ENCODE peak calls at places on chromosomes 5 and 9, in five cellular contexts. One of them, this sample, is unnamed.

GRCh38 chr9:14547245-14548060 is 145.8 kb downstream of the ZDHHC21 start:
- DNase-seq in A549: no peak
- DNase-seq in K562: no peak
- DNase-seq in HepG2: no peak
- DNase-seq in GM12878: no peak
- DNase-seq in this sample: peak; percentile 87

GRCh38 chr5:128252794-128253193 is 169.2 kb downstream of the SLC12A2 start:
- DNase-seq in HepG2: no peak
- DNase-seq in K562: no peak
- DNase-seq in GM12878: no peak
- DNase-seq in A549: no peak
- DNase-seq in this sample: no peak

GRCh38 chr9:131490514-131490913 is 12.2 kb upstream of the POMT1 start:
- DNase-seq in HepG2: no peak
- DNase-seq in A549: no peak
- DNase-seq in GM12878: no peak
- DNase-seq in K562: no peak
- DNase-seq in this sample: no peak

GRCh38 chr5:94849821-94850736 is 231.6 kb downstream of the SLF1 start:
- DNase-seq in K562: peak; percentile 15
- DNase-seq in A549: peak; percentile 8
- DNase-seq in HepG2: peak; percentile 34
- DNase-seq in GM12878: peak; percentile 16
- DNase-seq in this sample: no peak

GRCh38 chr5:45508155-45508554 is 188.0 kb downstream of the HCN1 start:
- DNase-seq in K562: no peak
- DNase-seq in HepG2: no peak
- DNase-seq in GM12878: no peak
- DNase-seq in A549: no peak
- DNase-seq in this sample: no peak

GRCh38 chr5:10118150-10118549 is 131.5 kb downstream of the ATPSCKMT start:
- DNase-seq in K562: no peak
- DNase-seq in GM12878: no peak
- DNase-seq in HepG2: no peak
- DNase-seq in A549: no peak
- DNase-seq in this sample: no peak

GRCh38 chr9:82940386-82940785 is 122.6 kb downstream of the RASEF start:
- DNase-seq in GM12878: no peak
- DNase-seq in HepG2: no peak
- DNase-seq in K562: no peak
- DNase-seq in A549: no peak
- DNase-seq in this sample: no peak

GRCh38 chr5:107900721-107901120 is 230.0 kb upstream of the EFNA5 start:
- DNase-seq in GM12878: no peak
- DNase-seq in HepG2: no peak
- DNase-seq in A549: no peak
- DNase-seq in K562: no peak
- DNase-seq in this sample: no peak

GRCh38 chr5:69531010-69531785 is 28.8 kb upstream of the GTF2H2C start:
- DNase-seq in A549: no peak
- DNase-seq in GM12878: no peak
- DNase-seq in K562: no peak
- DNase-seq in HepG2: no peak
- DNase-seq in this sample: no peak

GRCh38 chr5:35162848-35163770 is 67.2 kb downstream of the PRLR start:
- DNase-seq in A549: no peak
- DNase-seq in GM12878: no peak
- DNase-seq in K562: no peak
- DNase-seq in HepG2: no peak
- DNase-seq in this sample: no peak

GRCh38 chr9:18061856-18062255 is 412.1 kb upstream of the ADAMTSL1 start:
- DNase-seq in A549: no peak
- DNase-seq in K562: no peak
- DNase-seq in GM12878: no peak
- DNase-seq in HepG2: no peak
- DNase-seq in this sample: no peak

GRCh38 chr5:128462330-128462729 is 75.7 kb downstream of the FBN2 start:
- DNase-seq in A549: no peak
- DNase-seq in K562: no peak
- DNase-seq in GM12878: no peak
- DNase-seq in HepG2: no peak
- DNase-seq in this sample: no peak

GRCh38 chr9:2722715-2723114 is 5.4 kb downstream of the KCNV2 start:
- DNase-seq in A549: no peak
- DNase-seq in K562: peak; percentile 19
- DNase-seq in GM12878: no peak
- DNase-seq in HepG2: peak; percentile 7
- DNase-seq in this sample: no peak

GRCh38 chr9:112754578-112754977 is 4.0 kb downstream of the SNX30 start:
- DNase-seq in GM12878: no peak
- DNase-seq in HepG2: no peak
- DNase-seq in A549: no peak
- DNase-seq in K562: no peak
- DNase-seq in this sample: no peak

GRCh38 chr9:113467183-113467582 is 3.7 kb downstream of the RGS3 start:
- DNase-seq in HepG2: no peak
- DNase-seq in A549: no peak
- DNase-seq in K562: no peak
- DNase-seq in GM12878: no peak
- DNase-seq in this sample: no peak

DNA sequence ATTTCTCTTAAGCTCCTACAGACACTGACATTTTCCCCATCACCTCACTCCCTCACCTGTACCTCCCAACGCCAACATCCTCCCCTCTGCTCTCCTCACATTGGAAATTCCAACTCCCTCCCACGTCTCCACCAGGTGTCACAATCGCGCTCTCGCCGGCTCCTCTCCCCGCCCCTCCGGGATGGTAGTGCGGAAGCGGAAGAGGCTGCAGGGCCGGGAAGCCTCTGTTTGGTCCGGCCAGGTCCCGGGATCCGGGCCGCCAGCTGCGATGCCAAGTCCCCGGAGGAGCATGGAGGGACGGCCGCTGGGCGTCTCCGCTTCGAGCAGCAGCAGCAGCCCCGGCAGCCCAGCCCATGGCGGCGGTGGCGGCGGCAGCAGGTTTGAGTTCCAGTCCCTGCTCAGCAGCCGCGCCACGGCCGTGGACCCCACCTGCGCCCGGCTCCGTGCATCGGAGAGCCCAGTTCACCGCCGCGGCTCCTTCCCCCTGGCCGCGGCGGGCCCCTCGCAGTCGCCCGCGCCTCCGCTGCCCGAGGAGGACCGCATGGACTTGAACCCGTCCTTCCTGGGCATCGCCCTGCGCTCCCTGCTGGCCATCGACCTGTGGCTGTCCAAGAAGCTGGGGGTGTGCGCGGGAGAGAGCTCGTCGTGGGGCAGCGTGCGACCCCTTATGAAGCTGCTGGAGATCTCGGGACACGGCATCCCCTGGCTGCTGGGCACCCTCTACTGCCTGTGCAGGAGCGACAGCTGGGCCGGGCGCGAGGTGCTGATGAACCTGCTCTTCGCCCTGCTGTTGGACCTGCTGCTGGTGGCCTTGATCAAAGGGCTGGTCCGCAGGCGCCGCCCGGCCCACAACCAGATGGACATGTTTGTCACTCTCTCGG is at the start of gene PLPP6:
- DNase-seq in HepG2: peak; percentile 86
- DNase-seq in GM12878: peak; percentile 52
- DNase-seq in K562: peak; percentile 76
- DNase-seq in A549: peak; percentile 89
- DNase-seq in this sample: peak; percentile 95
- TF ChIP-seq ESRRA in HepG2: peak; percentile 67
- TF ChIP-seq ESRRA in GM12878: no peak
- TF ChIP-seq ESRRA in K562: no peak
- TF ChIP-seq ESRRA in A549: no peak
- TF ChIP-seq ESRRA in this sample: peak; percentile 62

GRCh38 chr9:73215249-73215648 is 63.6 kb downstream of the ANXA1 start:
- DNase-seq in K562: no peak
- DNase-seq in HepG2: no peak
- DNase-seq in A549: no peak
- DNase-seq in GM12878: no peak
- DNase-seq in this sample: peak; percentile 47
- TF ChIP-seq ESRRA in K562: no peak
- TF ChIP-seq ESRRA in HepG2: no peak
- TF ChIP-seq ESRRA in A549: no peak
- TF ChIP-seq ESRRA in GM12878: no peak
- TF ChIP-seq ESRRA in this sample: no peak

GRCh38 chr9:5095795-5096194 is 89.6 kb downstream of the INSL6 start:
- DNase-seq in GM12878: no peak
- DNase-seq in K562: no peak
- DNase-seq in HepG2: no peak
- DNase-seq in A549: no peak
- DNase-seq in this sample: no peak

GRCh38 chr9:5099466-5099865 is 86.0 kb downstream of the INSL6 start:
- DNase-seq in A549: no peak
- DNase-seq in HepG2: no peak
- DNase-seq in K562: no peak
- DNase-seq in GM12878: no peak
- DNase-seq in this sample: no peak
- TF ChIP-seq ESRRA in A549: no peak
- TF ChIP-seq ESRRA in HepG2: no peak
- TF ChIP-seq ESRRA in K562: no peak
- TF ChIP-seq ESRRA in GM12878: no peak
- TF ChIP-seq ESRRA in this sample: no peak

DNA sequence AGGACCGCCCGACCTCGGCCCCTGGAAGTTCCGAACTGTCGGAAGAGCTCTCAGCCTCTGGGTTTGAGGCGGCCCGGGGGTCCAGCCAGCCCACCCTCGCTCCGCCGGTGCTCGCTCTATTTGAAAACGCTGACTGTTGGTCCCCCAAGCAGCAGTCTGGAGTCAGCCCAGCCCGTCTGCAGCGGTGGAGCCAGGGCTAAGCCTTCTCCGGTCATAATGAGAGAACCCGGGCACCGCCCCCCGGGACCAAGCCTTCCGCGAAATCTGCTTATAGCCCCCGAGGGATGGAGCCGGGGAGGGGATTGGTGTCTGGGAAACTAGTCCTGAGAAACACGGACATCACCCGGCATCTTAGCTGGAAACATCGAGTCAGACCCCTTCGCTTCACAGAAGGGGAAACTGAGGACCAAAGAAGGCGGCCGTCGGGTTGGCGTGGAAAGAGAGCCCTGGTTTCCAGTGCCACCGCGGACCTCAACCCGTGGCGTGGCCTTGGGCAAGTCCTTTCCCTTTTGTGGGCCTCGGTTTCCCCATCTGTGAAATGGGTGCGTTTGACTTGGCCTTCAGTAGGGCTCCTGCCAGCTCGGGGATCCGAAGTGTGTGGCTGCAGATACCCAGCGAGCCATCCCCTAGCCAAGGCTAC is 999 bp downstream of the ADAM19 start:
- DNase-seq in A549: no peak
- DNase-seq in HepG2: no peak
- DNase-seq in GM12878: no peak
- DNase-seq in K562: no peak
- DNase-seq in this sample: peak; percentile 25
- TF ChIP-seq ESRRA in A549: no peak
- TF ChIP-seq ESRRA in HepG2: no peak
- TF ChIP-seq ESRRA in GM12878: no peak
- TF ChIP-seq ESRRA in K562: no peak
- TF ChIP-seq ESRRA in this sample: no peak

GRCh38 chr5:163357636-163358035 is 79.8 kb upstream of the CCNG1 start:
- DNase-seq in GM12878: no peak
- DNase-seq in K562: no peak
- DNase-seq in HepG2: no peak
- DNase-seq in A549: no peak
- DNase-seq in this sample: no peak
- TF ChIP-seq ESRRA in GM12878: no peak
- TF ChIP-seq ESRRA in K562: no peak
- TF ChIP-seq ESRRA in HepG2: no peak
- TF ChIP-seq ESRRA in A549: no peak
- TF ChIP-seq ESRRA in this sample: no peak

DNA sequence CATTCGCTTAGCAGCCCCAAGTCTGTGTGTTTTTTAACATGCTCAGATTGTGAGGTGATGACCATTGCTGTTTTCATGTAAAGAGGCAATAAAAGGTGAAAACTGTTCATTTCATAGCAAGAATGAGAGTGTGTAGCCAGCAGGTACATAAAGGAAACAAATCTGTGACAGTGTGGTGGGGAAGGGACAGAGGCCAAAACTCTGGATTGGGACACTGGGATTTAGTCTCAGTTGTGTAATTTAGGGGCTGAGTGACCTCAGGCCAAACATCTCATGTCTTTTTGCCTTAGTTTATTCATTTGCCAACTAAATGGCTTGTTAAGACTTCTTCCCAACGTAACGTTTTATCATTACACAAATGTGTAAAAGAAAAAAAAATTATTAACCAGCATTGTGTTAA is 47.0 kb downstream of the KCNN2 start:
- DNase-seq in GM12878: no peak
- DNase-seq in A549: no peak
- DNase-seq in HepG2: no peak
- DNase-seq in K562: no peak
- DNase-seq in this sample: no peak
- TF ChIP-seq ESRRA in GM12878: no peak
- TF ChIP-seq ESRRA in A549: no peak
- TF ChIP-seq ESRRA in HepG2: no peak
- TF ChIP-seq ESRRA in K562: no peak
- TF ChIP-seq ESRRA in this sample: no peak

GRCh38 chr5:147223343-147223742 is 11.5 kb upstream of the STK32A start:
- DNase-seq in K562: no peak
- DNase-seq in A549: no peak
- DNase-seq in HepG2: no peak
- DNase-seq in GM12878: no peak
- DNase-seq in this sample: no peak

GRCh38 chr5:147225938-147226337 is 8.9 kb upstream of the STK32A start:
- DNase-seq in K562: no peak
- DNase-seq in A549: no peak
- DNase-seq in HepG2: no peak
- DNase-seq in GM12878: no peak
- DNase-seq in this sample: no peak

GRCh38 chr5:147226512-147226911 is 8.3 kb upstream of the STK32A start:
- DNase-seq in K562: no peak
- DNase-seq in A549: no peak
- DNase-seq in HepG2: no peak
- DNase-seq in GM12878: no peak
- DNase-seq in this sample: no peak

GRCh38 chr5:147223951-147224791 is 10.7 kb upstream of the STK32A start:
- DNase-seq in K562: no peak
- DNase-seq in A549: peak; percentile 27
- DNase-seq in GM12878: no peak
- DNase-seq in HepG2: peak; percentile 8
- DNase-seq in this sample: peak; percentile 19
- TF ChIP-seq ESRRA in K562: no peak
- TF ChIP-seq ESRRA in A549: no peak
- TF ChIP-seq ESRRA in GM12878: no peak
- TF ChIP-seq ESRRA in HepG2: no peak
- TF ChIP-seq ESRRA in this sample: no peak